ENCODE peak calls at places on chromosomes 1 and 21, in seven cellular contexts. W is hepatocyte, U is mammary epithelial cell, I is fibroblast of lung, P is keratinocyte, V is GM23248, Q is neural progenitor cell. T is an unnamed sample.

GRCh38 chr1:9399510-9400424 is 107.1 kb downstream of the SPSB1 start:
- DNase-seq in W (peak; percentile 51), U (no peak), I (peak; percentile 53), P (no peak), V (no peak), Q (no peak), T (no peak)

GRCh38 chr1:65958561-65959350 is 166.1 kb downstream of the PDE4B start:
- DNase-seq in W (peak; percentile 59), U (peak; percentile 31), I (peak; percentile 30), P (peak; percentile 1), V (peak; percentile 68), Q (peak; percentile 65), T (peak; percentile 62)

GRCh38 chr1:221141606-221142285 is 262.5 kb downstream of the HLX start:
- DNase-seq in W (no peak), U (no peak), I (no peak), P (no peak), V (no peak), Q (peak; percentile 61), T (peak; percentile 4)

GRCh38 chr21:14877581-14878228 is 187.1 kb downstream of the NRIP1 start:
- DNase-seq in W (peak; percentile 54), U (peak; percentile 69), I (peak; percentile 65), P (no peak), V (peak; percentile 45), Q (no peak), T (no peak)

GRCh38 chr1:187114788-187115187 is 286.0 kb downstream of the PLA2G4A start:
- DNase-seq in W (no peak), U (no peak), I (no peak), P (no peak), V (no peak), Q (no peak), T (no peak)

GRCh38 chr1:117828206-117828605 is 101.2 kb downstream of the GDAP2 start:
- DNase-seq in W (peak; percentile 30), U (no peak), I (peak; percentile 61), P (no peak), V (peak; percentile 93), Q (no peak), T (no peak)

GRCh38 chr21:44303490-44303981 is 3.7 kb downstream of the PFKL start:
- DNase-seq in W (peak; percentile 84), U (no peak), I (no peak), P (no peak), V (no peak), Q (no peak), T (no peak)

GRCh38 chr1:107593436-107594209 is 371.4 kb downstream of the VAV3 start:
- DNase-seq in W (no peak), U (peak; percentile 64), I (no peak), P (no peak), V (no peak), Q (no peak), T (no peak)

GRCh38 chr1:110136911-110137310 is 13.4 kb upstream of the SLC6A17 start:
- DNase-seq in W (peak; percentile 56), U (no peak), I (no peak), P (no peak), V (no peak), Q (peak; percentile 86), T (peak; percentile 90)

GRCh38 chr1:154236855-154237254 is 16.1 kb downstream of the UBAP2L start:
- DNase-seq in W (no peak), U (no peak), I (no peak), P (no peak), V (no peak), Q (no peak), T (no peak)
- TF ChIP-seq EZH2 in W (no peak), U (no peak), I (no peak), P (no peak), V (no peak), Q (no peak), T (no peak)

DNA sequence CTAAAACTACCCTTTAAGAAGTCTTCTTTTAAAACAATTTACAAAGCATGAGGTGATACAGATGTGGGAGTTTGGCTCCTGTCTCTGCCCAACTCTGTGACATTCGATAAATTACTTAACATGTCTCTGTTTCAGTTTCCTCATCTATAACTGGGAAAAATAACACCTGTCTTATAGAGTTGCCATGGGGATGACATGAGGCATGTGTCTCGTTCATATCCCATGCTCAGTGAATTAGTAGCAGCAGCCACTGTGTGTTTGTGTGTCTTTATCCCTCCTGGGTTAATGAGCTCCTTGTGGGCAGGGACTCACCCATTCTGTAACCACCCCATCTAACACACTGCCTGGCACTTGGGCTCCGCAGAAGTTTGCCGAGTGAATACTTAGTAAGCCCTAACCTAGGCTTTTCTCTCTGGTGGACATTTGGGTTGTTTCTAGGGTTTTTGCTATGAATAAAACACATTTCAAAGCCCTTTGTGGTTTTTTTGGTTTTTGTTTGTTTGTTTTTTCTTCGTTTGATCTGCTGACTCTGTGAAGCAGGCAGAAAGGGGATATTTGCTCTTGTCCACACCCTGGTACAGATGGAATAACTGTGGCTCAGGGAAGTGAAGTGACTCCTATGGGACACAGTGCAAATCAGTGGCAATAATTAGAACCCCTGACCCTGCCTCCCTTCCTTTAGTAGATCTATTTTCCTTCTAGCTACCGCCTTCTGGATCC is 797 bp upstream of the KCNJ9 start:
- DNase-seq in W (no peak), U (no peak), I (no peak), P (no peak), V (no peak), Q (no peak), T (no peak)
- TF ChIP-seq EZH2 in W (no peak), U (no peak), I (no peak), P (no peak), V (no peak), Q (no peak), T (no peak)

GRCh38 chr1:27520651-27521050 is 30.7 kb upstream of the WASF2 start:
- DNase-seq in W (no peak), U (no peak), I (no peak), P (no peak), V (no peak), Q (peak; percentile 33), T (no peak)

GRCh38 chr1:27517907-27518718 is 28.1 kb upstream of the WASF2 start:
- DNase-seq in W (peak; percentile 83), U (peak; percentile 73), I (no peak), P (no peak), V (no peak), Q (no peak), T (no peak)

GRCh38 chr1:27517305-27517704 is 27.3 kb upstream of the WASF2 start:
- DNase-seq in W (no peak), U (no peak), I (no peak), P (no peak), V (no peak), Q (no peak), T (no peak)

GRCh38 chr1:27519341-27520258 is 29.6 kb upstream of the WASF2 start:
- DNase-seq in W (no peak), U (no peak), I (no peak), P (no peak), V (no peak), Q (peak; percentile 81), T (no peak)

GRCh38 chr1:27518808-27519207 is 28.8 kb upstream of the WASF2 start:
- DNase-seq in W (no peak), U (no peak), I (no peak), P (no peak), V (no peak), Q (no peak), T (no peak)
- TF ChIP-seq EZH2 in W (no peak), U (no peak), I (no peak), P (no peak), V (no peak), Q (no peak), T (no peak)

GRCh38 chr21:36695671-36696389 is 3.1 kb upstream of the SIM2 start:
- DNase-seq in W (no peak), U (no peak), I (no peak), P (no peak), V (no peak), Q (peak; percentile 74), T (peak; percentile 87)
- TF ChIP-seq EZH2 in W (no peak), U (peak; percentile 84), I (peak; percentile 76), P (peak; percentile 81), V (no peak), Q (peak; percentile 92), T (peak; percentile 66)

T was measured in GM23338.